ENCODE peak calls at places on chromosomes 6 and 20, in five cellular contexts. B is HS-5, H is HT1080, S is transverse colon, U is NAMALWA. O is an unnamed sample.

GRCh38 chr6:48289841-48290240 is 178.8 kb upstream of the PTCHD4 start:
- DNase-seq in B (no peak), U (no peak), H (no peak), S (no peak), O (no peak)

GRCh38 chr6:24865161-24865560 is 66.4 kb upstream of the ARMH2 start:
- DNase-seq in U (no peak), H (no peak), S (no peak), B (no peak), O (no peak)

GRCh38 chr20:49595811-49596545 is 28.0 kb upstream of the PTGIS start:
- DNase-seq in S (no peak), B (no peak), U (no peak), H (peak), O (no peak)

GRCh38 chr6:93447874-93448273 is 28.5 kb upstream of the EPHA7 start:
- DNase-seq in B (no peak), S (peak), H (peak), U (no peak), O (no peak)

GRCh38 chr6:38578075-38578474 is 61.7 kb downstream of the BTBD9 start:
- DNase-seq in H (no peak), S (no peak), U (no peak), B (no peak), O (no peak)

GRCh38 chr6:76275746-76276145 is 203.3 kb upstream of the IMPG1 start:
- DNase-seq in U (peak), S (no peak), H (no peak), B (no peak), O (no peak)

GRCh38 chr6:143397229-143398222 is 53.0 kb downstream of the ADAT2 start:
- DNase-seq in S (peak), H (peak), B (peak), U (no peak), O (peak)

GRCh38 chr6:29294499-29294914 is 7.0 kb upstream of the OR14J1 start:
- DNase-seq in H (no peak), U (no peak), B (peak), S (no peak), O (no peak)

GRCh38 chr6:20554326-20554725 is 20.1 kb downstream of the CDKAL1 start:
- DNase-seq in S (no peak), B (no peak), H (no peak), U (no peak), O (no peak)

O was measured in small intestine.